ENCODE peak calls at places on chromosomes 11 and 22, in six cellular contexts. F, P, W, G, J and C are unnamed samples.

GRCh38 chr11:65379698-65380459 is 2.6 kb downstream of the SLC25A45 start:
- DNase-seq in F (no peak), P (no peak), W (no peak), G (no peak), J (no peak), C (no peak)

GRCh38 chr11:114284914-114285313 is 11.3 kb upstream of the NNMT start:
- DNase-seq in F (no peak), P (no peak), W (no peak), G (no peak), J (no peak), C (no peak)

GRCh38 chr11:118111019-118111743 is 24.4 kb upstream of the SMIM35 start:
- DNase-seq in F (no peak), P (no peak), W (no peak), G (no peak), J (no peak), C (no peak)

GRCh38 chr11:1835671-1836010 is 851 bp downstream of the SYT8 start:
- DNase-seq in F (no peak), P (no peak), W (no peak), G (no peak), J (no peak), C (no peak)

GRCh38 chr22:47337161-47337621 is 574.7 kb downstream of the TBC1D22A start:
- DNase-seq in F (no peak), P (no peak), W (no peak), G (no peak), J (no peak), C (no peak)

GRCh38 chr11:76622481-76623094 is 48.0 kb downstream of the LRRC32 start:
- DNase-seq in F (no peak), P (no peak), W (no peak), G (no peak), J (no peak), C (no peak)

GRCh38 chr22:23834406-23834805 is 4.4 kb downstream of the DERL3 start:
- DNase-seq in F (no peak), P (no peak), W (no peak), G (no peak), J (no peak), C (no peak)

GRCh38 chr11:2687223-2687530 is 12.6 kb downstream of the KCNQ1OT1 start:
- DNase-seq in F (no peak), P (no peak), W (peak; percentile 30), G (no peak), J (no peak), C (no peak)

GRCh38 chr22:24432059-24432853 is 4.9 kb downstream of the ADORA2A start:
- DNase-seq in F (no peak), P (no peak), W (no peak), G (peak; percentile 15), J (peak; percentile 27), C (peak; percentile 42)

GRCh38 chr11:118641463-118642019 is 34.1 kb downstream of the PHLDB1 start:
- DNase-seq in F (no peak), P (no peak), W (no peak), G (no peak), J (no peak), C (no peak)

GRCh38 chr22:22226448-22227187 is 18.0 kb upstream of the VPREB1 start:
- DNase-seq in F (no peak), P (no peak), W (no peak), G (no peak), J (no peak), C (no peak)

GRCh38 chr11:10118830-10119229 is 175.2 kb downstream of the SBF2 start:
- DNase-seq in F (no peak), P (no peak), W (no peak), G (no peak), J (no peak), C (no peak)

GRCh38 chr11:43802509-43802908 is 78.1 kb upstream of the ALKBH3 start:
- DNase-seq in F (no peak), P (no peak), W (no peak), G (no peak), J (no peak), C (no peak)

GRCh38 chr22:47534150-47535133 is 772.0 kb downstream of the TBC1D22A start:
- DNase-seq in F (no peak), P (no peak), W (no peak), G (no peak), J (no peak), C (no peak)

GRCh38 chr11:3157381-3158130 is 7.6 kb downstream of the OSBPL5 start:
- DNase-seq in F (no peak), P (no peak), W (no peak), G (no peak), J (peak; percentile 32), C (no peak)

GRCh38 chr22:47125603-47126002 is 363.2 kb downstream of the TBC1D22A start:
- DNase-seq in F (no peak), P (no peak), W (no peak), G (no peak), J (no peak), C (no peak)

GRCh38 chr11:33701831-33702230 is 1.2 kb upstream of the C11orf91 start:
- DNase-seq in F (no peak), P (no peak), W (no peak), G (peak; percentile 36), J (no peak), C (peak; percentile 57)

GRCh38 chr11:45280449-45280848 is 5.7 kb downstream of the SYT13 start:
- DNase-seq in F (no peak), P (no peak), W (no peak), G (no peak), J (peak; percentile 9), C (no peak)

GRCh38 chr11:102357116-102357515 is 10.1 kb downstream of the BIRC2 start:
- DNase-seq in F (no peak), P (no peak), W (no peak), G (no peak), J (no peak), C (no peak)

GRCh38 chr22:45503816-45504702 is 1.4 kb downstream of the FBLN1 start:
- DNase-seq in F (no peak), P (no peak), W (peak; percentile 29), G (no peak), J (no peak), C (no peak)

GRCh38 chr22:46734830-46735453 is 3.1 kb downstream of the CERK start:
- DNase-seq in F (peak; percentile 71), P (peak; percentile 75), W (peak; percentile 23), G (no peak), J (peak; percentile 75), C (no peak)

GRCh38 chr11:57761301-57762234 is at the start of gene CTNND1:
- DNase-seq in F (no peak), P (no peak), W (peak; percentile 96), G (peak; percentile 69), J (no peak), C (peak; percentile 87)